ENCODE peak calls at places on chromosomes 12 and 14, in four cellular contexts. H is T-helper 9 cell; R is SW480; F is stimulated activated CD4-positive, alpha-beta T cell treated with anti-CD3 and anti-CD28 coated beads, Interleukin-15, amount 100 ng/mL, for 24 hours. L is an unnamed sample.

GRCh38 chr12:82440885-82441284 is 82.6 kb downstream of the METTL25 start:
- DNase-seq in H (no peak), R (no peak), F (no peak), L (no peak)

GRCh38 chr12:49121047-49121696 is 10.0 kb downstream of the TUBA1B start:
- DNase-seq in H (no peak), R (peak; percentile 77), F (no peak), L (no peak)

GRCh38 chr12:574475-575128 is 88.6 kb downstream of the NINJ2 start:
- DNase-seq in H (no peak), R (peak; percentile 98), F (no peak), L (no peak)

GRCh38 chr12:116157845-116158267 is 119.6 kb downstream of the MED13L start:
- DNase-seq in H (no peak), R (no peak), F (no peak), L (no peak)

GRCh38 chr12:75478395-75478794 is 2.2 kb upstream of the GLIPR1 start:
- DNase-seq in H (no peak), R (no peak), F (peak; percentile 28), L (no peak)

GRCh38 chr12:124539084-124540041 is 28.0 kb downstream of the NCOR2 start:
- DNase-seq in H (no peak), R (no peak), F (no peak), L (no peak)

GRCh38 chr14:32683679-32684078 is 255.0 kb upstream of the NPAS3 start:
- DNase-seq in H (no peak), R (no peak), F (no peak), L (no peak)

GRCh38 chr12:132551271-132552120 is 58.9 kb downstream of the LRCOL1 start:
- DNase-seq in H (no peak), R (no peak), F (no peak), L (no peak)

GRCh38 chr14:58599145-58599544 is 38.6 kb upstream of the DACT1 start:
- DNase-seq in H (no peak), R (no peak), F (no peak), L (no peak)

GRCh38 chr14:62983821-62984220 is 61.4 kb downstream of the KCNH5 start:
- DNase-seq in H (no peak), R (no peak), F (no peak), L (no peak)

GRCh38 chr14:48193893-48194292 is 518.5 kb upstream of the MDGA2 start:
- DNase-seq in H (no peak), R (no peak), F (no peak), L (no peak)

GRCh38 chr12:71125515-71125914 is 32.3 kb downstream of the TSPAN8 start:
- DNase-seq in H (no peak), R (no peak), F (no peak), L (no peak)

GRCh38 chr12:72094490-72094889 is 155.8 kb downstream of the TPH2 start:
- DNase-seq in H (no peak), R (no peak), F (no peak), L (no peak)

GRCh38 chr12:92145481-92145730 is 240 bp downstream of the BTG1 start:
- DNase-seq in H (peak; percentile 31), R (no peak), F (peak; percentile 65), L (no peak)

GRCh38 chr14:21924479-21924878 is 250.9 kb upstream of the OR4E1 start:
- DNase-seq in H (peak; percentile 39), R (no peak), F (peak; percentile 60), L (peak; percentile 18)

GRCh38 chr14:54450535-54450934 is 9.4 kb upstream of the CNIH1 start:
- DNase-seq in H (no peak), R (no peak), F (peak; percentile 27), L (no peak)

GRCh38 chr12:71780207-71780822 is 25.7 kb downstream of the RAB21 start:
- DNase-seq in H (peak; percentile 21), R (peak; percentile 17), F (peak; percentile 55), L (no peak)

GRCh38 chr14:32217301-32217700 is 14.2 kb upstream of the RNU6-8 start:
- DNase-seq in H (no peak), R (peak; percentile 77), F (no peak), L (no peak)

GRCh38 chr14:64190974-64191502 is 103.1 kb downstream of the ESR2 start:
- DNase-seq in H (no peak), R (no peak), F (no peak), L (no peak)

GRCh38 chr12:6767592-6768384 is 1.6 kb downstream of the PTMS start:
- DNase-seq in H (no peak), R (peak; percentile 62), F (no peak), L (no peak)

GRCh38 chr12:26831959-26832816 is 806 bp downstream of the ITPR2 start:
- DNase-seq in H (peak; percentile 36), R (peak; percentile 87), F (peak; percentile 75), L (peak; percentile 36)

GRCh38 chr12:51753980-51754675 is 94.4 kb downstream of the FIGNL2 start:
- DNase-seq in H (no peak), R (no peak), F (no peak), L (no peak)

GRCh38 chr12:6570264-6570887 is 2.3 kb upstream of the NOP2 start:
- DNase-seq in H (no peak), R (peak; percentile 71), F (peak; percentile 67), L (no peak)

L was measured in T-helper 17 cell.